ENCODE peak calls at places on chromosomes 6 and 20, in five cellular contexts. L, P, Q, T and S are unnamed samples.

GRCh38 chr20:51084598-51084997 is 61.7 kb upstream of the KCNG1 start:
- DNase-seq in P (no peak), L (no peak), T (no peak), Q (no peak), S (no peak)

GRCh38 chr20:63085087-63085861 is 78.5 kb upstream of the BHLHE23 start:
- DNase-seq in T (no peak), Q (peak; percentile 8), P (peak; percentile 33), L (no peak), S (no peak)

GRCh38 chr6:122361314-122361979 is 38.0 kb upstream of the HSF2 start:
- DNase-seq in T (no peak), P (no peak), Q (no peak), L (no peak), S (no peak)

GRCh38 chr20:62523473-62524203 is 47.8 kb upstream of the GATA5 start:
- DNase-seq in Q (no peak), P (no peak), T (no peak), L (no peak), S (peak; percentile 19)

GRCh38 chr6:47478233-47479155 is 905 bp downstream of the CD2AP start:
- DNase-seq in Q (no peak), P (peak; percentile 13), L (peak; percentile 24), T (peak; percentile 40), S (no peak)

GRCh38 chr6:18640134-18640533 is 253.0 kb downstream of the RNF144B start:
- DNase-seq in Q (no peak), P (no peak), L (no peak), T (no peak), S (no peak)

GRCh38 chr6:53044071-53044470 is 21.1 kb upstream of the FBXO9 start:
- DNase-seq in L (no peak), T (no peak), P (no peak), Q (no peak), S (no peak)

GRCh38 chr6:23091795-23092194 is 522.4 kb downstream of the HDGFL1 start:
- DNase-seq in L (no peak), T (no peak), Q (no peak), P (no peak), S (no peak)

GRCh38 chr6:67102743-67103142 is 1395.7 kb upstream of the EYS start:
- DNase-seq in Q (no peak), T (no peak), P (no peak), L (no peak), S (no peak)

GRCh38 chr20:49724637-49725606 is 11.2 kb upstream of the B4GALT5 start:
- DNase-seq in L (peak; percentile 11), Q (peak; percentile 36), T (no peak), P (no peak), S (no peak)

GRCh38 chr20:61500791-61501321 is 248.8 kb downstream of the CDH4 start:
- DNase-seq in Q (no peak), T (no peak), P (no peak), L (peak; percentile 3), S (no peak)

GRCh38 chr6:13472099-13472498 is 15.3 kb downstream of the GFOD1 start:
- DNase-seq in Q (no peak), P (no peak), L (no peak), T (no peak), S (no peak)

GRCh38 chr6:134289204-134289575 is 28.7 kb downstream of the SGK1 start:
- DNase-seq in P (no peak), Q (no peak), T (no peak), L (no peak), S (no peak)

GRCh38 chr20:52103911-52104545 is 87.6 kb downstream of the ZFP64 start:
- DNase-seq in Q (no peak), P (no peak), L (no peak), T (peak; percentile 26), S (no peak)

GRCh38 chr6:159103396-159104162 is 58.8 kb upstream of the TAGAP start:
- DNase-seq in T (no peak), L (no peak), Q (no peak), P (no peak), S (no peak)

DNA sequence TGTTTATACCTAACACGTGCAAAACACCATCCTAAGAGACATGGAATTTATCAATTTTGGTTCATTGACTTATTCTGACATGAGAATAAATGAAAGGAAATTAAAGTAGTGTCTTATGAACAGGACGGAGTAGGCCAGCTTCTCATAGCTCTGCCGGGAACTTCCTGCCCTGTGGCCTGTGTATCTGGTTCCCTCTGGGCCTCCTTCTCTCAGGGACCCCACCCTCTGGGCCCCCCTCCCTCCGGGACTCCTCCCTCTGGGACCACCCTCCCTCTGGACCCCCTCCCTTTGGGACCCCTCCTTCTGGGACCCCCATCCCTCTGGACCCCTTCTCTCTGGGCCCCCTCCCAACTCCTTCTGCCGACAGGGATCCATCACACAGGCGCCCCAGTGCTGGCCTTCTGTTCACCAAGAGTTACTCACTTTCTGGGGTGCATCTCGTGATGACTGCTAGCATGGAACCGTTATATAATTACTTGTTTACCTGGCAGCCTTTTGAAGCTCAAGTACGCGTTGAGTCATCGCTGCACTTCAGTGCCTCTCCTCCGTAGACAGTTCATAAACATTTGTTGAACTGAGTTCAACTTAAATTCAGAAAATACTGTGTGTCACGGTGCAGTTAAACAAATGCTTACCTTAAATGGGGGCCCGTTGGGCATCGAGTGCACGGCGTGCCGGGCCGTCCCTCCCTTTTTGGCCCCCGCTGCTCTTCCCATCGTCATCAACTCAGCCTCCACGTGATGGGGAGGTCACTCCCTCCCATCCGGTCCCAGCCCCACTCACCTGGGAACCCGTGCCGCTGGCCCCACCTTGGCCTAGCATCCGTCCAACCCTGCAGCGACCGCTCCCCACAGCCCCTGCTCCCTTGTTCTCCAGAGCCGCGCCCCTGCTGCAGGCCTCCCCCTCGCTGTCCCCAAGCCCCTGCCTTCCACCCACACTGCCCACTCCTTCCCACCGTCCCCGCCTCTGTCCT is 8.1 kb downstream of the CCR6 start:
- DNase-seq in L (no peak), P (no peak), T (no peak), Q (no peak), S (no peak)
- H3K27ac ChIP-seq in L (no peak overlapping the region), P (no peak overlapping the region), T (no peak overlapping the region), Q (no peak overlapping the region), S (no peak overlapping the region)

DNA sequence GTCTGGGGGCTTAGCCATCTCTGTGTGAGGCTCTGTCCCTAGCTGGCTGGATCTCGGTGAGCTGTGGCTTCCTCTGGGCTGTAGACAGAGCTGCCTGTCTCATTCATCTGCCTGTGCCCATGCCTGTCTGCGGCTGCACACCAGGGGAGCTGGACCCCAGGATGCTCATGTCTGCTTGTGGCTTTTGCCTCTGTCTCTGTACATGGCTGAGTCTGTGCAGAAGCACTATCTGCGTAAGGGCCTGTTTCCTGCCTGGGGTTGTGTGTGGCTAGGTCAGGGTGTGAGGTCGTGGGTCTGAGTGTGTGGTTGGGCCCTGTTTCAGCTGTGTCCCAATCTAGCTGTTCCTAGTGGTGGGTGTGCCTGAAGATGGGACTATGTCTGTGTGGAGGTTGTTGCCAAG is 68.2 kb downstream of the CDH22 start:
- DNase-seq in T (no peak), Q (no peak), P (no peak), L (no peak), S (no peak)
- H3K27ac ChIP-seq in T (no peak overlapping the region), Q (no peak overlapping the region), P (no peak overlapping the region), L (no peak overlapping the region), S (no peak overlapping the region)

GRCh38 chr6:123913858-123914257 is 110.2 kb downstream of the NKAIN2 start:
- DNase-seq in Q (no peak), P (no peak), L (no peak), T (no peak), S (no peak)
- H3K27ac ChIP-seq in Q (no peak overlapping the region), P (no peak overlapping the region), L (no peak overlapping the region), T (no peak overlapping the region), S (no peak overlapping the region)

GRCh38 chr6:31204751-31205145 is 34.3 kb upstream of the POU5F1 start:
- DNase-seq in Q (no peak), T (no peak), P (no peak), L (no peak), S (no peak)

GRCh38 chr6:31202259-31203166 is 32.0 kb upstream of the POU5F1 start:
- DNase-seq in Q (no peak), T (peak; percentile 38), L (no peak), P (no peak), S (no peak)

GRCh38 chr6:31208506-31208905 is 38.0 kb upstream of the POU5F1 start:
- DNase-seq in L (no peak), Q (no peak), P (no peak), T (no peak), S (no peak)

GRCh38 chr6:31203345-31203979 is 33.0 kb upstream of the POU5F1 start:
- DNase-seq in Q (no peak), P (peak; percentile 51), T (peak; percentile 69), L (no peak), S (no peak)

DNA sequence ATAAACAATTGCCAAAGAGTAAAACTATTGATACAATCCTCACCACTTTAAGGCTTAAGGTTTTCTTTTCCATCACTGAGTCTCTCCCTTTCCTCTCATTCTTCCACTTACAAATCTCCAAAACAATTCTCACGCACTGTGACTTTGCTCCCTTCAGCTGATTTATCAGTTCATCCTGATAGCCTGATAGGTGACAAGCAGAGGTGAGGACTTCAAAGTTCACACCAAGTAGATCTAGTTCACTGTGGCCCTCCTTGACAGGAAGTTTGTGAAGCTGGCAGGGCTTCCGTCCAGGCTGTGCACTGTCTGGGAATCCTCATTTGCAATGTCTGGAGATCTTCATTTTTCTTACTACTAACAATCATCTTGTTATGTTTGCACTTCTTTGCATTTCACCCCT is 35.2 kb upstream of the POU5F1 start:
- DNase-seq in P (no peak), L (no peak), T (no peak), Q (no peak), S (no peak)
- H3K27ac ChIP-seq in P (no peak overlapping the region), L (no peak overlapping the region), T (no peak overlapping the region), Q (no peak overlapping the region), S (no peak overlapping the region)

DNA sequence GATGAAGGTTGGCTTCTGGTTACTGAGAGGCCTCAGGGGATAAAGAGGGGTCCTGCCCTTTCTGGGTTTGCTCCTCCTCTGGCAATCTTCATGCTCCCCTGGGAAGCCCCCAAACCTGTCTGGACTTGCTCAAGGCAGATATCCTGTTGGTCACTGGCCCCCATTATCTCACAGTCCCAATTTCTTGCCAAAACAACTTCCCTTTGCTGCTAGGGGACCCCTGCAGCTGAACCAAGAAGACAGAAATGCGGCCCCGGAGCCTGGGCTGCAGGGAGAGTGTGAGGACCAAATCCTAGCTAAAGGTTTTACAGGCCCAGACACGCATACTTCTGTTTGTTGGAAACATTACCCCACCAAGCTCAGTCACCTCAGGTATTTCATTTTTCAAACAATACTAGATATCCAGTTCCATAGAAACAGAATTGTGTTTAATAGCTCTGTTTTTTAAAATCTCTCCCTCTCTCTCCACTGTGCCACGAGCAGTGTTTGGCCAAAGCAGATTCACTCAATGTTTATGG is 63.4 kb upstream of the MRPS10 start:
- DNase-seq in T (peak; percentile 80), L (no peak), P (no peak), Q (no peak), S (no peak)
- H3K27ac ChIP-seq in T (peak overlapping the region; percentile 93), L (no peak overlapping the region), P (no peak overlapping the region), Q (no peak overlapping the region), S (peak overlapping the region; percentile 10)

GRCh38 chr6:79613912-79614311 is 17.2 kb upstream of the SH3BGRL2 start:
- DNase-seq in P (no peak), L (no peak), T (no peak), Q (no peak), S (no peak)
- H3K27ac ChIP-seq in P (no peak overlapping the region), L (no peak overlapping the region), T (no peak overlapping the region), Q (no peak overlapping the region), S (no peak overlapping the region)

GRCh38 chr6:11608600-11609323 is 71.2 kb downstream of the TMEM170B start:
- DNase-seq in Q (no peak), P (no peak), L (no peak), T (no peak), S (no peak)
- H3K27ac ChIP-seq in Q (no peak overlapping the region), P (peak overlapping the region; percentile 84), L (no peak overlapping the region), T (no peak overlapping the region), S (no peak overlapping the region)

GRCh38 chr6:20455175-20456075 is 53.7 kb downstream of the E2F3 start:
- DNase-seq in T (peak; percentile 26), Q (no peak), P (no peak), L (no peak), S (no peak)
- H3K27ac ChIP-seq in T (no peak overlapping the region), Q (no peak overlapping the region), P (no peak overlapping the region), L (no peak overlapping the region), S (no peak overlapping the region)

GRCh38 chr6:11773013-11773412 is 5.6 kb downstream of the ADTRP start:
- DNase-seq in L (no peak), T (no peak), P (no peak), Q (no peak), S (no peak)
- H3K27ac ChIP-seq in L (no peak overlapping the region), T (peak overlapping the region; percentile 80), P (peak overlapping the region; percentile 83), Q (no peak overlapping the region), S (no peak overlapping the region)